ENCODE peak calls at places on chromosomes 12 and 14, in seven cellular contexts. R, X, D, V, C, P and I are unnamed samples.

GRCh38 chr12:851343-851742 is 98.2 kb downstream of the RAD52 start:
- DNase-seq in R (no peak), X (no peak), D (no peak), V (no peak), C (no peak), P (no peak), I (no peak)

GRCh38 chr14:53542692-53543091 is 389.6 kb upstream of the DDHD1 start:
- DNase-seq in R (no peak), X (no peak), D (no peak), V (peak), C (peak), P (no peak), I (peak)

GRCh38 chr12:52494518-52494917 is 1.5 kb upstream of the KRT6A start:
- DNase-seq in R (no peak), X (no peak), D (no peak), V (no peak), C (no peak), P (no peak), I (no peak)

GRCh38 chr14:71061458-71061857 is 154.2 kb downstream of the PCNX1 start:
- DNase-seq in R (no peak), X (no peak), D (no peak), V (no peak), C (no peak), P (no peak), I (no peak)

GRCh38 chr12:70994217-70994788 is 73.8 kb upstream of the PTPRR start:
- DNase-seq in R (no peak), X (no peak), D (no peak), V (no peak), C (no peak), P (no peak), I (no peak)

GRCh38 chr14:81727243-81727642 is 193.6 kb upstream of the SEL1L start:
- DNase-seq in R (no peak), X (no peak), D (no peak), V (peak), C (no peak), P (no peak), I (no peak)

GRCh38 chr12:176321-177181 is 37.4 kb downstream of the SLC6A12 start:
- DNase-seq in R (no peak), X (no peak), D (no peak), V (peak), C (peak), P (no peak), I (peak)

GRCh38 chr12:122079038-122079531 is 529 bp downstream of the MLXIP start:
- DNase-seq in R (no peak), X (no peak), D (no peak), V (no peak), C (no peak), P (peak), I (peak)